ENCODE peak calls at places on chromosomes 3 and 15, in ten cellular contexts. D is pancreas, G is Panc1, O is mesendoderm, T is DND-41, H is sigmoid colon, S is heart left ventricle, L is aorta, U is GM23338, M is body of pancreas. R is an unnamed sample. For H3K4me1, the result is how much of the 10 kb centered on the place peaks cover.

GRCh38 chr3:55297706-55298105 is 189.4 kb downstream of the WNT5A start:
- DNase-seq in M (no peak), T (no peak), U (no peak), D (no peak), O (no peak), G (no peak), L (no peak), S (no peak), H (no peak), R (no peak)

GRCh38 chr15:91942676-91943417 is 89.3 kb downstream of the SLCO3A1 start:
- DNase-seq in M (peak), O (no peak), G (no peak), U (no peak), D (peak), L (peak), S (peak), T (peak), H (peak), R (peak)

GRCh38 chr15:70152070-70152480 is 54.4 kb upstream of the TLE3 start:
- DNase-seq in O (peak), G (no peak), L (no peak), S (peak), M (peak), D (peak), H (peak), U (no peak), T (no peak), R (peak)

GRCh38 chr3:194730369-194730768 is 44.7 kb downstream of the FAM43A start:
- DNase-seq in S (no peak), L (no peak), D (peak), T (no peak), O (peak), U (peak), H (no peak), M (peak), G (no peak), R (peak)

GRCh38 chr3:115835946-115836345 is 212.6 kb downstream of the GAP43 start:
- DNase-seq in H (no peak), M (no peak), S (no peak), G (no peak), T (no peak), L (no peak), U (no peak), D (no peak), O (no peak), R (no peak)

GRCh38 chr3:133038731-133039398 is 674 bp downstream of the TMEM108 start:
- DNase-seq in M (peak), L (peak), D (peak), U (peak), G (no peak), T (no peak), S (no peak), H (peak), O (peak), R (peak)

GRCh38 chr15:88018865-88019626 is 237.5 kb downstream of the NTRK3 start:
- DNase-seq in S (no peak), G (no peak), M (no peak), T (no peak), U (no peak), O (peak), D (no peak), H (no peak), L (no peak), R (no peak)

GRCh38 chr15:100879461-100880138 is at the start of gene ALDH1A3:
- DNase-seq in U (peak), D (peak), O (no peak), S (peak), T (no peak), H (peak), M (peak), G (no peak), L (no peak), R (peak)

GRCh38 chr3:111227216-111227615 is 155.6 kb downstream of the NECTIN3 start:
- DNase-seq in O (no peak), U (no peak), D (no peak), G (no peak), T (no peak), L (no peak), S (no peak), H (no peak), M (no peak), R (no peak)

GRCh38 chr15:56838085-56838484 is 80.4 kb upstream of the TCF12 start:
- DNase-seq in D (no peak), U (no peak), S (no peak), M (no peak), G (no peak), O (no peak), L (no peak), H (no peak), T (peak), R (no peak)

GRCh38 chr3:134274571-134274970 is 23.9 kb upstream of the RYK start:
- DNase-seq in L (no peak), G (no peak), H (no peak), S (no peak), D (no peak), O (no peak), M (no peak), U (no peak), T (no peak), R (no peak)

GRCh38 chr15:101250331-101250730 is 1.5 kb downstream of the CHSY1 start:
- DNase-seq in D (no peak), G (no peak), O (no peak), M (no peak), L (no peak), H (no peak), T (no peak), U (no peak), S (no peak), R (no peak)

GRCh38 chr15:91867581-91868026 is 14.1 kb downstream of the SLCO3A1 start:
- DNase-seq in S (peak), T (no peak), H (peak), U (peak), L (peak), M (peak), G (peak), O (peak), D (peak), R (no peak)

GRCh38 chr15:34014556-34014955 is 24.4 kb downstream of the AVEN start:
- DNase-seq in U (no peak), L (no peak), D (no peak), S (no peak), H (no peak), T (no peak), O (no peak), G (no peak), M (no peak), R (no peak)

GRCh38 chr3:39548282-39548681 is 80.8 kb downstream of the MOBP start:
- DNase-seq in U (no peak), T (no peak), D (no peak), H (no peak), M (no peak), O (no peak), G (no peak), S (no peak), L (no peak), R (no peak)

GRCh38 chr3:161413127-161413854 is 42.0 kb upstream of the SPTSSB start:
- DNase-seq in L (peak), U (no peak), G (no peak), T (no peak), S (peak), D (peak), M (peak), H (no peak), O (peak), R (peak)

GRCh38 chr15:46126581-46126980 is 491.8 kb downstream of the SQOR start:
- DNase-seq in T (no peak), O (no peak), M (no peak), H (no peak), D (no peak), G (no peak), S (no peak), L (no peak), U (no peak), R (no peak)

GRCh38 chr15:79257454-79257853 is 25.1 kb upstream of the ANKRD34C start:
- DNase-seq in O (no peak), G (no peak), D (no peak), H (no peak), M (no peak), L (no peak), U (no peak), T (no peak), S (no peak), R (no peak)

GRCh38 chr3:161415506-161416231 is 44.4 kb upstream of the SPTSSB start:
- DNase-seq in O (peak), H (no peak), L (no peak), G (no peak), S (peak), M (peak), D (no peak), T (no peak), U (peak), R (no peak)

GRCh38 chr15:31278056-31278445 is 48.6 kb upstream of the KLF13 start:
- DNase-seq in L (no peak), H (peak), D (no peak), M (no peak), S (peak), O (peak), U (no peak), T (peak), G (no peak), R (no peak)

GRCh38 chr15:49313650-49314049 is 109.4 kb upstream of the FGF7 start:
- DNase-seq in L (no peak), U (no peak), S (no peak), O (peak), G (no peak), T (no peak), D (no peak), M (no peak), H (no peak), R (no peak)

GRCh38 chr3:172710709-172711456 is at the start of gene NCEH1:
- DNase-seq in L (peak), T (peak), H (peak), U (peak), O (peak), G (peak), S (peak), D (peak), M (peak), R (peak)

GRCh38 chr3:37993811-37994638 is 3.4 kb downstream of the VILL start:
- DNase-seq in M (peak), D (peak), T (peak), L (peak), O (peak), G (no peak), U (peak), H (peak), S (peak), R (peak)

GRCh38 chr3:37994639-37994972 is 4.0 kb downstream of the VILL start:
- DNase-seq in O (no peak), G (no peak), U (no peak), L (no peak), H (no peak), M (no peak), T (no peak), D (no peak), S (no peak), R (peak)

GRCh38 chr3:37996785-37997301 is 6.3 kb downstream of the VILL start:
- DNase-seq in U (peak), T (peak), H (peak), S (peak), M (peak), O (peak), D (peak), L (peak), G (peak), R (peak)

GRCh38 chr3:37997321-37997720 is 6.7 kb downstream of the VILL start:
- DNase-seq in L (no peak), U (no peak), O (no peak), G (no peak), H (peak), M (no peak), D (peak), S (no peak), T (no peak), R (no peak)

DNA sequence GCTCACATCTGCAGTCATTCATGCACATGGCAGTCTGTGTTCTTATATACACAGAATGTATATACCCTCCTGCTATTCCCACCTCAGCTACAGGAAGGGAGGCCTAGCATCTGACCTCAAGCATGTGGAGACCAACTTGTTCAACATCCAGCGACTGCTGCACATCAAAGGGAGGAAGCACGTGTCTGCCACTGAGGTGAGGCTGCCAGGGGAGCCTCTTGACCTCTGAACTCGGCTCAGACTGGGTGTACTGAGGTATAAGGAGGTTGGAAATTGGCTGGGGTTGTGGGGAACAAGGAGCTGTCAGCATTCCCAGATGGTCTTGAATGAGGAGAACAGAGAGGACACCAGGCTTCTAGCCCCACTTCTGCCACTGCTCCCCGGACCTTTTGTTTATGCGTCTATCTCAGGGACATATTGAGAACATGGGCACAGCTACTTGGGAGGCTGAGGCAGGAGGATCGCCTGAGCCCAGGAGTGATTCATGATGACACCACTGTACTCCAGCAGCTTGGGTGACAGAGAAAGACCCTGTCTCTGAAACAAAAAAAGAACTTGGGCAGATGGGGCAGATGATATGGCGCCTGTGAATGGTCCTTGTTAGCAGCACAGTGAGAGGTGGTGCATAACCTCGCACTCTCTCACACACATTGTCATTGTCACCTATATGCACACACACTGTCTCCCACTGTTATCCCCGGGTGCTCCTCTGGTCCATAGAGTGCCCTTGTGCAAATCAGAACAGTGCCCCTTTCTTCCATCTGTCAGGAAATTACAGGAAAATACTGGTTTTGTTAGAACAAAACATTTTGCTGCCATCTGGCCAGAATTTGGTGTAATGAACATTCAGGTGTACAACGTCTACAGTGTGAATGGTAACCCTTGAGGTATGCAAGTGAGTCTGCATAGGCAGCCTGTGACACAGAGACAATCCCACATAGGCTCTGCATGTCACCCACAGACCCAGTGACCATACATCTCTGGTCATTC is 5.4 kb downstream of the VILL start:
- DNase-seq in G (no peak), S (no peak), M (no peak), U (no peak), D (peak), T (no peak), O (no peak), H (peak), L (peak), R (no peak)
- H3K4me1 ChIP-seq in G (under half), S (under half), M (under half), U (under half), D (under half), T (under half), O (under half), H (under half), L (under half), R (under half)

GRCh38 chr3:177060492-177060891 is 136.8 kb downstream of the TBL1XR1 start:
- DNase-seq in M (no peak), U (no peak), S (no peak), H (no peak), O (no peak), L (no peak), D (no peak), T (no peak), G (no peak), R (peak)
- H3K4me1 ChIP-seq in M (under half), U (under half), S (half or more), H (under half), O (under half), L (under half), D (under half), T (under half), G (under half), R (half or more)

GRCh38 chr3:49170744-49171118 is 667 bp upstream of the KLHDC8B start:
- DNase-seq in O (no peak), S (no peak), G (no peak), D (no peak), L (no peak), M (no peak), U (no peak), T (no peak), H (no peak), R (no peak)
- H3K4me1 ChIP-seq in O (under half), S (half or more), G (under half), D (under half), L (under half), M (under half), U (under half), T (under half), H (under half), R (under half)

GRCh38 chr15:84761534-84762190 is 13.3 kb downstream of the ZNF592 start:
- DNase-seq in G (no peak), D (no peak), L (no peak), O (no peak), M (no peak), U (no peak), T (no peak), H (no peak), S (no peak), R (peak)
- H3K4me1 ChIP-seq in G (under half), D (under half), L (under half), O (under half), M (half or more), U (under half), T (under half), H (under half), S (half or more), R (under half)

GRCh38 chr3:66482005-66482404 is 18.8 kb downstream of the LRIG1 start:
- DNase-seq in O (no peak), D (no peak), G (no peak), L (no peak), S (no peak), M (peak), H (no peak), U (no peak), T (no peak), R (no peak)
- H3K4me1 ChIP-seq in O (under half), D (half or more), G (under half), L (under half), S (half or more), M (half or more), H (half or more), U (half or more), T (under half), R (half or more)

GRCh38 chr15:64846246-64846645 is 4.5 kb downstream of the PLEKHO2 start:
- DNase-seq in G (no peak), H (peak), S (no peak), U (no peak), L (no peak), D (no peak), M (no peak), T (no peak), O (no peak), R (no peak)
- H3K4me1 ChIP-seq in G (under half), H (half or more), S (half or more), U (half or more), L (under half), D (under half), M (under half), T (under half), O (under half), R (under half)

GRCh38 chr3:175655366-175655765 is 796.2 kb downstream of the NAALADL2 start:
- DNase-seq in T (no peak), H (no peak), D (no peak), M (no peak), S (no peak), L (no peak), G (no peak), U (no peak), O (peak), R (no peak)
- H3K4me1 ChIP-seq in T (under half), H (under half), D (under half), M (under half), S (under half), L (under half), G (under half), U (under half), O (under half), R (under half)

R was measured in MM.1S.